ENCODE peak calls at places on chromosomes 3 and 15, in eight cellular contexts. One of them, this sample, is unnamed.

GRCh38 chr3:102478160-102478559 is 43.3 kb downstream of the ZPLD1 start:
- DNase-seq in epithelial cell of esophagus: no peak
- DNase-seq in stimulated activated CD4-positive, alpha-beta T cell treated with anti-CD3 and anti-CD28 coated beads, Interleukin-4, amount 100 ng/mL, for 1 hour: no peak
- DNase-seq in hippocampal formation: no peak
- DNase-seq in choroid plexus epithelial cell: no peak
- DNase-seq in NCI-H774: peak
- DNase-seq in stimulated activated CD8-positive, alpha-beta memory T cell treated with anti-CD3 and anti-CD28 coated beads, Interleukin-7, amount 100 ng/mL, for 24 hours: no peak
- DNase-seq in ELR: no peak
- DNase-seq in this sample: no peak

GRCh38 chr15:81296218-81296617 is 27.7 kb downstream of the STARD5 start:
- DNase-seq in epithelial cell of esophagus: no peak
- DNase-seq in stimulated activated CD4-positive, alpha-beta T cell treated with anti-CD3 and anti-CD28 coated beads, Interleukin-4, amount 100 ng/mL, for 1 hour: no peak
- DNase-seq in hippocampal formation: no peak
- DNase-seq in choroid plexus epithelial cell: no peak
- DNase-seq in NCI-H774: no peak
- DNase-seq in stimulated activated CD8-positive, alpha-beta memory T cell treated with anti-CD3 and anti-CD28 coated beads, Interleukin-7, amount 100 ng/mL, for 24 hours: no peak
- DNase-seq in ELR: no peak
- DNase-seq in this sample: no peak

GRCh38 chr3:157311633-157312365 is 124.9 kb upstream of the PTX3 start:
- DNase-seq in epithelial cell of esophagus: peak
- DNase-seq in stimulated activated CD4-positive, alpha-beta T cell treated with anti-CD3 and anti-CD28 coated beads, Interleukin-4, amount 100 ng/mL, for 1 hour: no peak
- DNase-seq in hippocampal formation: no peak
- DNase-seq in choroid plexus epithelial cell: peak
- DNase-seq in NCI-H774: no peak
- DNase-seq in stimulated activated CD8-positive, alpha-beta memory T cell treated with anti-CD3 and anti-CD28 coated beads, Interleukin-7, amount 100 ng/mL, for 24 hours: no peak
- DNase-seq in ELR: peak
- DNase-seq in this sample: no peak

GRCh38 chr15:80512729-80513670 is 108.8 kb downstream of the ARNT2 start:
- DNase-seq in epithelial cell of esophagus: peak
- DNase-seq in stimulated activated CD4-positive, alpha-beta T cell treated with anti-CD3 and anti-CD28 coated beads, Interleukin-4, amount 100 ng/mL, for 1 hour: no peak
- DNase-seq in hippocampal formation: no peak
- DNase-seq in choroid plexus epithelial cell: peak
- DNase-seq in NCI-H774: no peak
- DNase-seq in stimulated activated CD8-positive, alpha-beta memory T cell treated with anti-CD3 and anti-CD28 coated beads, Interleukin-7, amount 100 ng/mL, for 24 hours: no peak
- DNase-seq in ELR: peak
- DNase-seq in this sample: no peak

GRCh38 chr15:99421172-99421656 is 144.6 kb upstream of the MEF2A start:
- DNase-seq in epithelial cell of esophagus: peak
- DNase-seq in stimulated activated CD4-positive, alpha-beta T cell treated with anti-CD3 and anti-CD28 coated beads, Interleukin-4, amount 100 ng/mL, for 1 hour: peak
- DNase-seq in hippocampal formation: no peak
- DNase-seq in choroid plexus epithelial cell: peak
- DNase-seq in NCI-H774: no peak
- DNase-seq in stimulated activated CD8-positive, alpha-beta memory T cell treated with anti-CD3 and anti-CD28 coated beads, Interleukin-7, amount 100 ng/mL, for 24 hours: no peak
- DNase-seq in ELR: no peak
- DNase-seq in this sample: peak

GRCh38 chr3:168864107-168865021 is 768.6 kb upstream of the GOLIM4 start:
- DNase-seq in epithelial cell of esophagus: no peak
- DNase-seq in stimulated activated CD4-positive, alpha-beta T cell treated with anti-CD3 and anti-CD28 coated beads, Interleukin-4, amount 100 ng/mL, for 1 hour: no peak
- DNase-seq in hippocampal formation: no peak
- DNase-seq in choroid plexus epithelial cell: no peak
- DNase-seq in NCI-H774: no peak
- DNase-seq in stimulated activated CD8-positive, alpha-beta memory T cell treated with anti-CD3 and anti-CD28 coated beads, Interleukin-7, amount 100 ng/mL, for 24 hours: no peak
- DNase-seq in ELR: no peak
- DNase-seq in this sample: no peak

GRCh38 chr15:41827290-41827879 is 507 bp upstream of the JMJD7 start:
- DNase-seq in epithelial cell of esophagus: peak
- DNase-seq in stimulated activated CD4-positive, alpha-beta T cell treated with anti-CD3 and anti-CD28 coated beads, Interleukin-4, amount 100 ng/mL, for 1 hour: peak
- DNase-seq in hippocampal formation: no peak
- DNase-seq in choroid plexus epithelial cell: no peak
- DNase-seq in NCI-H774: no peak
- DNase-seq in stimulated activated CD8-positive, alpha-beta memory T cell treated with anti-CD3 and anti-CD28 coated beads, Interleukin-7, amount 100 ng/mL, for 24 hours: no peak
- DNase-seq in ELR: peak
- DNase-seq in this sample: peak

GRCh38 chr3:52842424-52842823 is 7.6 kb upstream of the MUSTN1 start:
- DNase-seq in epithelial cell of esophagus: no peak
- DNase-seq in stimulated activated CD4-positive, alpha-beta T cell treated with anti-CD3 and anti-CD28 coated beads, Interleukin-4, amount 100 ng/mL, for 1 hour: no peak
- DNase-seq in hippocampal formation: no peak
- DNase-seq in choroid plexus epithelial cell: no peak
- DNase-seq in NCI-H774: no peak
- DNase-seq in stimulated activated CD8-positive, alpha-beta memory T cell treated with anti-CD3 and anti-CD28 coated beads, Interleukin-7, amount 100 ng/mL, for 24 hours: no peak
- DNase-seq in ELR: no peak
- DNase-seq in this sample: no peak

GRCh38 chr15:33182278-33182905 is 12.1 kb downstream of the FMN1 start:
- DNase-seq in epithelial cell of esophagus: no peak
- DNase-seq in stimulated activated CD4-positive, alpha-beta T cell treated with anti-CD3 and anti-CD28 coated beads, Interleukin-4, amount 100 ng/mL, for 1 hour: no peak
- DNase-seq in hippocampal formation: no peak
- DNase-seq in choroid plexus epithelial cell: no peak
- DNase-seq in NCI-H774: no peak
- DNase-seq in stimulated activated CD8-positive, alpha-beta memory T cell treated with anti-CD3 and anti-CD28 coated beads, Interleukin-7, amount 100 ng/mL, for 24 hours: no peak
- DNase-seq in ELR: peak
- DNase-seq in this sample: no peak

GRCh38 chr3:189990826-189991225 is 129.9 kb downstream of the P3H2 start:
- DNase-seq in epithelial cell of esophagus: no peak
- DNase-seq in stimulated activated CD4-positive, alpha-beta T cell treated with anti-CD3 and anti-CD28 coated beads, Interleukin-4, amount 100 ng/mL, for 1 hour: no peak
- DNase-seq in hippocampal formation: no peak
- DNase-seq in choroid plexus epithelial cell: no peak
- DNase-seq in NCI-H774: no peak
- DNase-seq in stimulated activated CD8-positive, alpha-beta memory T cell treated with anti-CD3 and anti-CD28 coated beads, Interleukin-7, amount 100 ng/mL, for 24 hours: no peak
- DNase-seq in ELR: no peak
- DNase-seq in this sample: no peak

GRCh38 chr15:87829651-87830050 is 426.9 kb downstream of the NTRK3 start:
- DNase-seq in epithelial cell of esophagus: no peak
- DNase-seq in stimulated activated CD4-positive, alpha-beta T cell treated with anti-CD3 and anti-CD28 coated beads, Interleukin-4, amount 100 ng/mL, for 1 hour: no peak
- DNase-seq in hippocampal formation: no peak
- DNase-seq in choroid plexus epithelial cell: peak
- DNase-seq in NCI-H774: no peak
- DNase-seq in stimulated activated CD8-positive, alpha-beta memory T cell treated with anti-CD3 and anti-CD28 coated beads, Interleukin-7, amount 100 ng/mL, for 24 hours: no peak
- DNase-seq in ELR: peak
- DNase-seq in this sample: no peak

GRCh38 chr15:49247556-49248102 is 77.6 kb downstream of the GALK2 start:
- DNase-seq in epithelial cell of esophagus: no peak
- DNase-seq in stimulated activated CD4-positive, alpha-beta T cell treated with anti-CD3 and anti-CD28 coated beads, Interleukin-4, amount 100 ng/mL, for 1 hour: no peak
- DNase-seq in hippocampal formation: no peak
- DNase-seq in choroid plexus epithelial cell: peak
- DNase-seq in NCI-H774: no peak
- DNase-seq in stimulated activated CD8-positive, alpha-beta memory T cell treated with anti-CD3 and anti-CD28 coated beads, Interleukin-7, amount 100 ng/mL, for 24 hours: no peak
- DNase-seq in ELR: peak
- DNase-seq in this sample: no peak

GRCh38 chr3:14153663-14154062 is 24.7 kb downstream of the XPC start:
- DNase-seq in epithelial cell of esophagus: no peak
- DNase-seq in stimulated activated CD4-positive, alpha-beta T cell treated with anti-CD3 and anti-CD28 coated beads, Interleukin-4, amount 100 ng/mL, for 1 hour: no peak
- DNase-seq in hippocampal formation: no peak
- DNase-seq in choroid plexus epithelial cell: no peak
- DNase-seq in NCI-H774: no peak
- DNase-seq in stimulated activated CD8-positive, alpha-beta memory T cell treated with anti-CD3 and anti-CD28 coated beads, Interleukin-7, amount 100 ng/mL, for 24 hours: no peak
- DNase-seq in ELR: no peak
- DNase-seq in this sample: no peak

GRCh38 chr3:71582612-71583568 is 638 bp downstream of the FOXP1 start:
- DNase-seq in epithelial cell of esophagus: peak
- DNase-seq in stimulated activated CD4-positive, alpha-beta T cell treated with anti-CD3 and anti-CD28 coated beads, Interleukin-4, amount 100 ng/mL, for 1 hour: peak
- DNase-seq in hippocampal formation: peak
- DNase-seq in choroid plexus epithelial cell: peak
- DNase-seq in NCI-H774: peak
- DNase-seq in stimulated activated CD8-positive, alpha-beta memory T cell treated with anti-CD3 and anti-CD28 coated beads, Interleukin-7, amount 100 ng/mL, for 24 hours: peak
- DNase-seq in ELR: peak
- DNase-seq in this sample: peak

GRCh38 chr3:54356299-54357037 is 234.1 kb downstream of the CACNA2D3 start:
- DNase-seq in epithelial cell of esophagus: no peak
- DNase-seq in stimulated activated CD4-positive, alpha-beta T cell treated with anti-CD3 and anti-CD28 coated beads, Interleukin-4, amount 100 ng/mL, for 1 hour: no peak
- DNase-seq in hippocampal formation: no peak
- DNase-seq in choroid plexus epithelial cell: no peak
- DNase-seq in NCI-H774: no peak
- DNase-seq in stimulated activated CD8-positive, alpha-beta memory T cell treated with anti-CD3 and anti-CD28 coated beads, Interleukin-7, amount 100 ng/mL, for 24 hours: no peak
- DNase-seq in ELR: no peak
- DNase-seq in this sample: no peak

GRCh38 chr3:112003321-112004080 is 4.8 kb downstream of the TAGLN3 start:
- DNase-seq in epithelial cell of esophagus: peak
- DNase-seq in stimulated activated CD4-positive, alpha-beta T cell treated with anti-CD3 and anti-CD28 coated beads, Interleukin-4, amount 100 ng/mL, for 1 hour: no peak
- DNase-seq in hippocampal formation: no peak
- DNase-seq in choroid plexus epithelial cell: no peak
- DNase-seq in NCI-H774: no peak
- DNase-seq in stimulated activated CD8-positive, alpha-beta memory T cell treated with anti-CD3 and anti-CD28 coated beads, Interleukin-7, amount 100 ng/mL, for 24 hours: no peak
- DNase-seq in ELR: no peak
- DNase-seq in this sample: no peak